ENCODE peak calls at places on chromosome 1, in ten cellular contexts. D is astrocyte; U is choroid plexus epithelial cell; P is endodermal cell; R is suprapubic skin; I is GM20000; F is cardiac fibroblast; A is fibroblast of lung; T is CD4-positive, alpha-beta T cell; J is AG10803. H is an unnamed sample.
A peak's percentile ranks its signal among the peaks of the same experiment; 100 is the strongest.

GRCh38 chr1:57007472-57007871 is 41.7 kb upstream of the C8B start:
- DNase-seq in J (no peak), U (no peak), R (no peak), F (no peak), T (no peak), I (no peak), A (no peak), D (no peak), P (no peak), H (no peak)

GRCh38 chr1:113040041-113040440 is 33.0 kb upstream of the LRIG2 start:
- DNase-seq in D (peak; percentile 6), P (no peak), A (peak; percentile 24), T (no peak), F (no peak), J (no peak), U (no peak), R (no peak), I (no peak), H (no peak)

GRCh38 chr1:40708750-40709099 is 17.2 kb downstream of the NFYC start:
- DNase-seq in P (no peak), T (no peak), I (peak; percentile 65), U (peak; percentile 95), A (peak; percentile 91), J (peak; percentile 87), D (peak; percentile 91), R (no peak), F (peak; percentile 96), H (peak; percentile 44)

GRCh38 chr1:228178737-228179720 is 13.4 kb downstream of the IBA57 start:
- DNase-seq in D (no peak), U (no peak), F (no peak), A (no peak), R (peak; percentile 72), I (no peak), J (no peak), T (no peak), P (no peak), H (no peak)

GRCh38 chr1:78586572-78586971 is 33.7 kb upstream of the IFI44L start:
- DNase-seq in T (no peak), U (peak; percentile 54), D (peak; percentile 83), F (peak; percentile 43), R (no peak), P (no peak), I (no peak), J (peak; percentile 87), A (peak; percentile 84), H (no peak)

GRCh38 chr1:54547601-54548388 is at the start of gene ACOT11:
- DNase-seq in D (peak; percentile 39), F (peak; percentile 25), T (no peak), A (peak; percentile 58), U (peak; percentile 47), I (no peak), R (peak; percentile 85), J (peak; percentile 79), P (no peak), H (peak; percentile 46)

GRCh38 chr1:245247356-245247755 is 92.6 kb downstream of the KIF26B start:
- DNase-seq in F (no peak), T (no peak), U (no peak), R (no peak), D (no peak), J (no peak), P (no peak), A (no peak), I (no peak), H (no peak)

GRCh38 chr1:119227446-119227845 is 87.0 kb upstream of the WARS2 start:
- DNase-seq in F (no peak), T (no peak), A (no peak), J (no peak), I (no peak), R (no peak), D (no peak), U (peak; percentile 25), P (peak; percentile 58), H (no peak)

GRCh38 chr1:169086603-169087455 is 19.7 kb upstream of the ATP1B1 start:
- DNase-seq in T (no peak), P (no peak), D (peak; percentile 48), A (peak; percentile 58), I (no peak), R (no peak), U (peak; percentile 78), J (no peak), F (peak; percentile 17), H (no peak)

GRCh38 chr1:165914136-165914798 is 86.9 kb downstream of the UCK2 start:
- DNase-seq in J (peak; percentile 85), T (peak; percentile 56), I (peak; percentile 74), P (peak; percentile 89), A (peak; percentile 71), F (peak; percentile 90), D (peak; percentile 61), U (peak; percentile 94), R (no peak), H (peak; percentile 65)

GRCh38 chr1:9558271-9558945 is 19.1 kb downstream of the SLC25A33 start:
- DNase-seq in R (no peak), U (no peak), T (no peak), J (no peak), F (no peak), P (no peak), D (no peak), I (no peak), A (no peak), H (no peak)

GRCh38 chr1:24562625-24563024 is 6.7 kb downstream of the NCMAP start:
- DNase-seq in P (no peak), U (peak; percentile 21), J (no peak), F (no peak), T (no peak), R (no peak), A (no peak), D (no peak), I (no peak), H (no peak)

GRCh38 chr1:12384836-12385456 is 155.1 kb downstream of the VPS13D start:
- DNase-seq in R (no peak), F (no peak), P (no peak), I (no peak), D (no peak), T (no peak), J (no peak), A (no peak), U (no peak), H (no peak)
- TF ChIP-seq CTCF in R (no peak), F (no peak), P (no peak), I (no peak), D (no peak), T (no peak), J (no peak), A (no peak), U (no peak), H (no peak)

GRCh38 chr1:83849191-83850061 is 149.5 kb downstream of the TTLL7 start:
- DNase-seq in T (no peak), F (no peak), J (no peak), D (no peak), U (no peak), P (no peak), I (peak; percentile 49), A (no peak), R (no peak), H (no peak)
- TF ChIP-seq CTCF in T (no peak), F (no peak), J (no peak), D (no peak), U (no peak), P (peak; percentile 52), I (no peak), A (no peak), R (no peak), H (no peak)

GRCh38 chr1:109398343-109399225 is 866 bp upstream of the SORT1 start:
- DNase-seq in D (no peak), J (no peak), F (no peak), U (no peak), A (no peak), P (no peak), I (no peak), T (no peak), R (no peak), H (no peak)

GRCh38 chr1:109399326-109399957 is 1.7 kb upstream of the SORT1 start:
- DNase-seq in D (peak; percentile 29), J (peak; percentile 56), T (no peak), U (peak; percentile 77), F (peak; percentile 82), I (peak; percentile 65), P (no peak), R (no peak), A (peak; percentile 50), H (no peak)

GRCh38 chr1:109396971-109397370 is 747 bp downstream of the SORT1 start:
- DNase-seq in F (no peak), P (peak; percentile 61), D (no peak), J (no peak), T (no peak), I (no peak), U (no peak), R (no peak), A (no peak), H (no peak)

GRCh38 chr1:109396513-109396839 is 1.2 kb downstream of the SORT1 start:
- DNase-seq in D (no peak), R (no peak), J (no peak), I (no peak), U (no peak), P (no peak), T (no peak), F (no peak), A (no peak), H (no peak)

DNA sequence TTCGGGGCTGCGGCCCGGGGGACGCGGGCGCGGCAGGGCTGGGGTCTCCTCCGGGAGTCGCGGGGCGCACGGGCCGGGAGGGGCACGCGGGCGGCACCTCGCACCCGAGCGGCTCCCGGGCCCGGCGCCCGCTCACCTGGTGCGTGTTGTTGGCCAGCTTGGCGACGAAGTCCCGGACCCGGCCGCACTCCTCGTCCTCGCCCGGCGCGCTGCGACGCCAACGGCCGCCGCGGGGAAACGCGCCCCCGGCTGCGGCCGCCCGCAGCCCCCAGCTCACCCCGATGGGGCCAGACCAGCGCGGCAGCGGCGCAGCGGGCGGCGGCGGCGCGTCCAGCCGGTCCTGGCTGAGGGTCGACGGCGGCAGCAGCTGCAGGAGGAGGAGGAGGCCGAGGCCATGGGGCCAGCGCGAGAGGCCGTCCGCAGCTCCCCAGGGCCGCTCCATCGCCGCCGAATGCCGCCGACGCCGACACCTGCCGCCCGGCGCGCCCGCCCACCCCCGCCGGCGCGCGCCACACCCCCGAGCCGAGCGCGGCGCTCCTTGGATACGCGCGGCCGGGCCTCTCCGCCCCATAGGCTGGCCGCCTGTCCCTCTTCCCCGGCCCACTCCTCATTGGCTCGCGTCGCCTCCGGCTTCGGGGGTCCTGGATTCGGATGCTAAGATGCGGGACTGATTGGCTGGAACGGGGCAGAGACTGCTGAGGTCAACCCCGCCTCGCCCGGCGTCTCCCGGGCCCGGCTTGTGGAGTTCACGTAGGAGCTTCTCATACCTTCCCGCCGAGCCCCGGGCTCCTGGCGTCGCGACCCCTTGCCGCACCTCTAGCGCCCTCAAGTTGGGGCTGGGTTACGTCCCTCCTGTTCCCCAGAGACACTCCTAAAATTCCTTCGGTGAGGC is at the start of gene SORT1:
- DNase-seq in U (peak; percentile 90), R (peak; percentile 84), F (peak; percentile 69), P (peak; percentile 99), I (peak; percentile 81), D (peak; percentile 84), J (peak; percentile 71), A (peak; percentile 90), T (peak; percentile 5), H (peak; percentile 34)
- TF ChIP-seq CTCF in U (no peak), R (no peak), F (no peak), P (peak; percentile 41), I (no peak), D (no peak), J (no peak), A (no peak), T (no peak), H (no peak)

DNA sequence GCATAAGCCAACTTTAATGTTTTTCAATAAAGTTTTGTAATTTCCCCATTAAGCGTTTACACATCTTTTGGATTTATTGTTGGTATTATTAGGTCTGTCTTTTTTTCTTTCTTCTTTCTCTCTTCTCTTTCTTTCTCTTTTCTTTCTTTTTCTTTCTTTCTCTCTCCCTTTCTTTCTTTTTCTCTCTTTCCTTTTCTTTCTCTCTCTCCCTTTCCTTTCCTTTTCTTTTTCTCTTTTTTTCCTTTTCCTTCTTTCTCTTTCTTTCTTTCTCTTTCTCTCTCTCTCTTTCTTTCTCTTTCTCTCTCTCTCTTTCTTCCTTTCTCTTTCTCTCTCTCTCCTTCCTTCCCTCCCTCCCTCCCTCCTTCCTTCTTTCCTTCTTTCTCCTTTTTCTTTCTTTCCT is 31.3 kb downstream of the ERRFI1 start:
- DNase-seq in F (no peak), A (no peak), I (no peak), P (no peak), T (no peak), J (no peak), R (no peak), U (no peak), D (no peak), H (no peak)
- TF ChIP-seq CTCF in F (no peak), A (no peak), I (no peak), P (no peak), T (peak; percentile 28), J (no peak), R (no peak), U (no peak), D (no peak), H (no peak)

H was measured in AG09319.